ENCODE peak calls at places on chromosomes 11 and 22, in ten cellular contexts. P, I, Q, L, U, Y, B, A, N and Z are unnamed samples.

GRCh38 chr22:49748514-49748913 is 79.2 kb downstream of the BRD1 start:
- DNase-seq in B (no peak), I (no peak), Y (no peak), N (no peak), A (no peak), L (no peak), Q (no peak), P (no peak), U (no peak), Z (no peak)

GRCh38 chr22:27132400-27132799 is 475.0 kb downstream of the MIAT start:
- DNase-seq in L (no peak), B (no peak), U (no peak), P (no peak), N (no peak), A (no peak), Q (no peak), Y (no peak), I (no peak), Z (no peak)

GRCh38 chr11:66139817-66140216 is 69.7 kb downstream of the PACS1 start:
- DNase-seq in B (no peak), Y (no peak), I (no peak), Q (no peak), A (no peak), L (no peak), U (no peak), P (no peak), N (no peak), Z (no peak)

GRCh38 chr11:116465056-116465455 is 307.7 kb downstream of the BUD13 start:
- DNase-seq in N (no peak), A (no peak), Q (no peak), L (no peak), I (no peak), U (no peak), Y (no peak), P (no peak), B (no peak), Z (no peak)

GRCh38 chr22:45949921-45950320 is 27.0 kb downstream of the WNT7B start:
- DNase-seq in P (no peak), B (no peak), A (no peak), N (no peak), Y (no peak), Q (no peak), U (no peak), I (no peak), L (no peak), Z (no peak)

GRCh38 chr11:95230054-95231034 is 658 bp downstream of the SESN3 start:
- DNase-seq in L (peak; percentile 54), B (no peak), A (peak; percentile 27), N (no peak), U (peak; percentile 5), P (no peak), Y (peak; percentile 39), Q (peak; percentile 24), I (no peak), Z (peak; percentile 58)

GRCh38 chr11:44847316-44847715 is 103.4 kb downstream of the TP53I11 start:
- DNase-seq in P (no peak), A (no peak), U (no peak), Y (no peak), B (no peak), L (no peak), Q (no peak), I (no peak), N (no peak), Z (no peak)

GRCh38 chr22:49930596-49931412 is 12.4 kb downstream of the CRELD2 start:
- DNase-seq in U (peak; percentile 86), L (peak; percentile 86), I (peak; percentile 35), P (peak; percentile 77), Q (peak; percentile 90), N (no peak), B (peak; percentile 69), Y (peak; percentile 79), A (peak; percentile 75), Z (peak; percentile 83)

GRCh38 chr22:39490135-39490798 is 11.8 kb upstream of the MIEF1 start:
- DNase-seq in B (peak; percentile 70), L (peak; percentile 86), U (peak; percentile 59), Y (peak; percentile 90), I (peak; percentile 69), P (peak; percentile 71), A (peak; percentile 88), Q (peak; percentile 76), N (peak; percentile 95), Z (peak; percentile 84)

GRCh38 chr11:38384568-38384967 is 1786.5 kb upstream of the RAG2 start:
- DNase-seq in U (no peak), I (no peak), B (no peak), A (no peak), N (no peak), Y (no peak), P (no peak), Q (no peak), L (no peak), Z (no peak)

GRCh38 chr22:24845036-24845918 is 39.3 kb downstream of the SGSM1 start:
- DNase-seq in U (no peak), A (no peak), P (no peak), L (no peak), B (peak; percentile 44), Q (no peak), Y (no peak), N (no peak), I (no peak), Z (no peak)

GRCh38 chr11:28833670-28834069 is 725.5 kb downstream of the METTL15 start:
- DNase-seq in N (no peak), B (peak; percentile 96), Y (no peak), A (no peak), P (peak; percentile 98), Q (no peak), I (no peak), L (no peak), U (no peak), Z (no peak)

GRCh38 chr11:62013266-62014157 is 46.1 kb upstream of the FTH1 start:
- DNase-seq in P (no peak), I (no peak), B (peak; percentile 72), N (no peak), U (peak; percentile 51), Y (no peak), Q (no peak), A (no peak), L (peak; percentile 50), Z (no peak)

GRCh38 chr22:37288521-37288920 is 6.2 kb downstream of the CYTH4 start:
- DNase-seq in U (no peak), Q (no peak), N (no peak), L (no peak), Y (no peak), I (no peak), P (no peak), A (no peak), B (no peak), Z (no peak)